ENCODE peak calls at places on chromosomes 4 and X, in four cellular contexts. S is stimulated activated CD4-positive, alpha-beta T cell treated with anti-CD3 and anti-CD28 coated beads, Interleukin-1b, Interleukin-23, amount 100 ng/mL, for 48 hours; K is amygdala; Z is AG09309. O is an unnamed sample.

GRCh38 chr4:10732235-10732975 is 47.8 kb upstream of the CLNK start:
- DNase-seq in S (peak), K (no peak), Z (no peak), O (no peak)

GRCh38 chr4:53702334-53703266 is 111.3 kb upstream of the LNX1 start:
- DNase-seq in S (no peak), K (peak), Z (no peak), O (peak)

GRCh38 chr4:49032440-49033161 is 46.5 kb downstream of the CWH43 start:
- DNase-seq in S (peak), K (no peak), Z (no peak), O (peak)

GRCh38 chrX:120308558-120308957 is 2.7 kb downstream of the TMEM255A start:
- DNase-seq in S (no peak), K (no peak), Z (no peak), O (no peak)

GRCh38 chr4:176193126-176193525 is 2.3 kb downstream of the SPATA4 start:
- DNase-seq in S (no peak), K (no peak), Z (no peak), O (no peak)

GRCh38 chr4:57110635-57111546 is 706 bp upstream of the IGFBP7 start:
- DNase-seq in S (no peak), K (no peak), Z (no peak), O (peak)

GRCh38 chr4:65670331-65671031 is at the start of gene EPHA5:
- DNase-seq in S (no peak), K (peak), Z (peak), O (peak)

GRCh38 chrX:37685452-37686347 is at the start of gene XK:
- DNase-seq in S (peak), K (no peak), Z (no peak), O (no peak)

GRCh38 chr4:45732161-45732560 is 391.7 kb downstream of the GABRG1 start:
- DNase-seq in S (no peak), K (no peak), Z (no peak), O (no peak)

GRCh38 chrX:72159769-72160168 is 21.8 kb upstream of the PIN4 start:
- DNase-seq in S (no peak), K (no peak), Z (no peak), O (no peak)

GRCh38 chrX:50067435-50068292 is 133.1 kb downstream of the AKAP4 start:
- DNase-seq in S (no peak), K (no peak), Z (no peak), O (no peak)

GRCh38 chrX:2708601-2709200 is 17.6 kb downstream of the CD99 start:
- DNase-seq in S (no peak), K (no peak), Z (no peak), O (no peak)

GRCh38 chr4:7140692-7141069 is 51.7 kb upstream of the SORCS2 start:
- DNase-seq in S (no peak), K (no peak), Z (no peak), O (no peak)

GRCh38 chrX:15960237-15960636 is 105.6 kb upstream of the AP1S2 start:
- DNase-seq in S (no peak), K (no peak), Z (no peak), O (no peak)

GRCh38 chr4:109739547-109739946 is 9.7 kb upstream of the PLA2G12A start:
- DNase-seq in S (no peak), K (no peak), Z (no peak), O (no peak)

GRCh38 chrX:150844016-150844415 is 54.5 kb downstream of the CD99L2 start:
- DNase-seq in S (no peak), K (no peak), Z (no peak), O (no peak)

GRCh38 chr4:54225671-54226398 is 3.3 kb upstream of the PDGFRA start:
- DNase-seq in S (no peak), K (no peak), Z (no peak), O (no peak)

GRCh38 chrX:6074532-6074931 is 154.1 kb downstream of the NLGN4X start:
- DNase-seq in S (no peak), K (no peak), Z (no peak), O (no peak)

GRCh38 chr4:84470204-84470785 is 28.8 kb downstream of the NKX6-1 start:
- DNase-seq in S (no peak), K (no peak), Z (no peak), O (no peak)

GRCh38 chr4:140884431-140885058 is 128.4 kb upstream of the TBC1D9 start:
- DNase-seq in S (peak), K (no peak), Z (peak), O (peak)

GRCh38 chr4:2009651-2010233 is 968 bp upstream of the NELFA start:
- DNase-seq in S (peak), K (peak), Z (no peak), O (no peak)

GRCh38 chr4:106691749-106692148 is 323.2 kb upstream of the GIMD1 start:
- DNase-seq in S (no peak), K (no peak), Z (no peak), O (no peak)

GRCh38 chr4:150822407-150822806 is 192.7 kb downstream of the LRBA start:
- DNase-seq in S (no peak), K (no peak), Z (no peak), O (no peak)

GRCh38 chrX:23789386-23790146 is 6.6 kb downstream of the SAT1 start:
- DNase-seq in S (no peak), K (no peak), Z (no peak), O (no peak)

GRCh38 chrX:2710041-2710471 is 19.0 kb downstream of the CD99 start:
- DNase-seq in S (peak), K (no peak), Z (no peak), O (peak)

GRCh38 chrX:526295-527224 is 104.0 kb upstream of the SHOX start:
- DNase-seq in S (no peak), K (no peak), Z (no peak), O (no peak)

GRCh38 chr4:82138376-82138775 is 235.4 kb downstream of the HNRNPD start:
- DNase-seq in S (peak), K (no peak), Z (no peak), O (no peak)

GRCh38 chrX:30715976-30716375 is 62.8 kb downstream of the GK start:
- DNase-seq in S (no peak), K (no peak), Z (no peak), O (no peak)

GRCh38 chr4:121308328-121308663 is 72.5 kb downstream of the QRFPR start:
- DNase-seq in S (no peak), K (no peak), Z (no peak), O (peak)

GRCh38 chrX:74422576-74423288 is 1.4 kb downstream of the SLC16A2 start:
- DNase-seq in S (no peak), K (no peak), Z (peak), O (peak)

GRCh38 chr4:18202510-18202909 is 181.0 kb upstream of the LCORL start:
- DNase-seq in S (no peak), K (no peak), Z (no peak), O (no peak)

GRCh38 chrX:70445876-70446275 is 1.2 kb downstream of the DLG3 start:
- DNase-seq in S (no peak), K (no peak), Z (no peak), O (no peak)

GRCh38 chr4:103354006-103354405 is 155.9 kb upstream of the CENPE start:
- DNase-seq in S (no peak), K (no peak), Z (no peak), O (no peak)

GRCh38 chr4:41334182-41334581 is 77.5 kb downstream of the UCHL1 start:
- DNase-seq in S (no peak), K (no peak), Z (no peak), O (no peak)